ENCODE peak calls at places on chromosome 7, in ten cellular contexts. O is nephron progenitor cell, F is foreskin fibroblast, X is kidney epithelial cell, U is heart right ventricle, H is B cell, J is GM12865, A is sigmoid colon, G is HFF-Myc, I is bronchial epithelial cell. M is an unnamed sample.

GRCh38 chr7:133934974-133935330 is 192.2 kb upstream of the LRGUK start:
- DNase-seq in O (no peak), F (no peak), X (no peak), U (no peak), H (no peak), J (no peak), A (no peak), G (no peak), I (no peak), M (no peak)

GRCh38 chr7:21603972-21604749 is 61.3 kb downstream of the DNAH11 start:
- DNase-seq in O (no peak), F (no peak), X (no peak), U (no peak), H (no peak), J (peak; percentile 46), A (no peak), G (no peak), I (no peak), M (no peak)

GRCh38 chr7:147607151-147607800 is 983.3 kb upstream of the C7orf33 start:
- DNase-seq in O (no peak), F (no peak), X (no peak), U (no peak), H (no peak), J (no peak), A (no peak), G (no peak), I (no peak), M (no peak)

GRCh38 chr7:96076350-96076707 is 245.6 kb downstream of the SLC25A13 start:
- DNase-seq in O (no peak), F (no peak), X (no peak), U (no peak), H (no peak), J (no peak), A (no peak), G (no peak), I (no peak), M (no peak)

GRCh38 chr7:150966002-150966401 is 12.1 kb downstream of the KCNH2 start:
- DNase-seq in O (no peak), F (no peak), X (no peak), U (peak; percentile 57), H (no peak), J (no peak), A (no peak), G (no peak), I (no peak), M (no peak)

GRCh38 chr7:51160990-51161615 is 155.5 kb downstream of the COBL start:
- DNase-seq in O (peak; percentile 77), F (peak; percentile 83), X (peak; percentile 34), U (peak; percentile 70), H (peak; percentile 73), J (peak; percentile 71), A (peak; percentile 83), G (peak; percentile 40), I (peak; percentile 53), M (peak; percentile 24)

GRCh38 chr7:145902123-145902522 is 214.5 kb upstream of the CNTNAP2 start:
- DNase-seq in O (no peak), F (no peak), X (no peak), U (no peak), H (no peak), J (no peak), A (no peak), G (no peak), I (no peak), M (no peak)

GRCh38 chr7:41693150-41693997 is 9.5 kb downstream of the INHBA start:
- DNase-seq in O (no peak), F (peak; percentile 71), X (no peak), U (no peak), H (no peak), J (no peak), A (no peak), G (no peak), I (peak; percentile 52), M (no peak)

GRCh38 chr7:131723926-131724325 is 167.5 kb upstream of the PODXL start:
- DNase-seq in O (no peak), F (no peak), X (no peak), U (no peak), H (no peak), J (no peak), A (no peak), G (no peak), I (no peak), M (no peak)

GRCh38 chr7:39536926-39537325 is 29.3 kb upstream of the YAE1 start:
- DNase-seq in O (no peak), F (no peak), X (no peak), U (no peak), H (no peak), J (no peak), A (no peak), G (no peak), I (no peak), M (no peak)

GRCh38 chr7:105849122-105849855 is 27.1 kb downstream of the ATXN7L1 start:
- DNase-seq in O (no peak), F (peak; percentile 30), X (peak; percentile 5), U (no peak), H (no peak), J (peak; percentile 62), A (no peak), G (no peak), I (peak; percentile 80), M (peak; percentile 74)

GRCh38 chr7:51040777-51041176 is 258.1 kb upstream of the GRB10 start:
- DNase-seq in O (no peak), F (peak; percentile 59), X (no peak), U (no peak), H (no peak), J (no peak), A (no peak), G (peak; percentile 57), I (no peak), M (no peak)

GRCh38 chr7:111730476-111731300 is 168.4 kb upstream of the IMMP2L start:
- DNase-seq in O (no peak), F (peak; percentile 67), X (no peak), U (no peak), H (no peak), J (peak; percentile 56), A (no peak), G (no peak), I (peak; percentile 41), M (no peak)

GRCh38 chr7:102873470-102874165 is 39.2 kb upstream of the LRRC17 start:
- DNase-seq in O (no peak), F (no peak), X (no peak), U (no peak), H (no peak), J (no peak), A (no peak), G (no peak), I (no peak), M (no peak)

GRCh38 chr7:102872460-102872859 is 40.3 kb upstream of the LRRC17 start:
- DNase-seq in O (no peak), F (peak; percentile 91), X (peak; percentile 88), U (no peak), H (no peak), J (no peak), A (no peak), G (peak; percentile 64), I (peak; percentile 94), M (no peak)

GRCh38 chr7:102874166-102874829 is 38.5 kb upstream of the LRRC17 start:
- DNase-seq in O (no peak), F (peak; percentile 78), X (peak; percentile 94), U (no peak), H (no peak), J (peak; percentile 75), A (no peak), G (peak; percentile 46), I (peak; percentile 91), M (no peak)

GRCh38 chr7:102874966-102875365 is 37.8 kb upstream of the LRRC17 start:
- DNase-seq in O (no peak), F (no peak), X (no peak), U (no peak), H (no peak), J (no peak), A (no peak), G (no peak), I (no peak), M (no peak)

GRCh38 chr7:102875700-102876192 is 37.1 kb upstream of the LRRC17 start:
- DNase-seq in O (no peak), F (peak; percentile 97), X (peak; percentile 100), U (no peak), H (no peak), J (no peak), A (no peak), G (peak; percentile 96), I (peak; percentile 100), M (no peak)
- TF ChIP-seq CTCF in O (no peak), F (no peak), X (no peak), U (no peak), H (no peak), J (no peak), A (no peak), G (no peak), I (peak; percentile 24), M (no peak)

GRCh38 chr7:128398841-128399135 is 11.0 kb downstream of the IMPDH1 start:
- DNase-seq in O (no peak), F (no peak), X (no peak), U (no peak), H (no peak), J (no peak), A (no peak), G (no peak), I (no peak), M (no peak)
- TF ChIP-seq CTCF in O (peak; percentile 30), F (no peak), X (no peak), U (no peak), H (peak; percentile 49), J (no peak), A (peak; percentile 29), G (no peak), I (no peak), M (peak; percentile 62)

GRCh38 chr7:29989257-29989995 is at the start of gene SCRN1:
- DNase-seq in O (peak; percentile 72), F (peak; percentile 74), X (no peak), U (peak; percentile 13), H (peak; percentile 80), J (peak; percentile 78), A (peak; percentile 75), G (no peak), I (no peak), M (peak; percentile 35)
- TF ChIP-seq CTCF in O (no peak), F (no peak), X (no peak), U (no peak), H (no peak), J (no peak), A (no peak), G (no peak), I (no peak), M (no peak)

GRCh38 chr7:34675749-34676374 is 17.8 kb downstream of the NPSR1 start:
- DNase-seq in O (peak; percentile 35), F (peak; percentile 5), X (no peak), U (no peak), H (no peak), J (peak; percentile 37), A (no peak), G (no peak), I (peak; percentile 21), M (no peak)
- TF ChIP-seq CTCF in O (peak; percentile 62), F (peak; percentile 58), X (peak; percentile 63), U (peak; percentile 57), H (peak; percentile 38), J (peak; percentile 65), A (no peak), G (peak; percentile 62), I (peak; percentile 45), M (peak; percentile 67)

GRCh38 chr7:65503434-65504152 is 129.9 kb downstream of the ZNF92 start:
- DNase-seq in O (no peak), F (no peak), X (no peak), U (no peak), H (no peak), J (no peak), A (no peak), G (no peak), I (no peak), M (no peak)

GRCh38 chr7:65509368-65510186 is 135.9 kb downstream of the ZNF92 start:
- DNase-seq in O (peak; percentile 17), F (peak; percentile 5), X (no peak), U (no peak), H (peak; percentile 56), J (no peak), A (peak; percentile 47), G (no peak), I (no peak), M (peak; percentile 16)
- TF ChIP-seq CTCF in O (no peak), F (no peak), X (no peak), U (no peak), H (no peak), J (no peak), A (no peak), G (no peak), I (no peak), M (no peak)

M was measured in natural killer cell.